ENCODE peak calls at places on chromosomes 7 and 10, in nine cellular contexts. E is GM12865; Z is astrocyte of the spinal cord; M is fibroblast of lung; L is neural crest cell; Q is colonic mucosa; X is CD8-positive, alpha-beta T cell; N is HFF-Myc; J is glutamatergic neuron. I is an unnamed sample.

GRCh38 chr7:90390926-90391325 is 12.3 kb upstream of the CLDN12 start:
- DNase-seq in Q (no peak), Z (no peak), X (no peak), M (no peak), J (no peak), L (no peak), N (no peak), E (no peak), I (no peak)

GRCh38 chr10:30027057-30028005 is 32.1 kb downstream of the JCAD start:
- DNase-seq in X (peak), E (peak), J (no peak), Q (peak), M (no peak), N (no peak), Z (no peak), L (no peak), I (no peak)

GRCh38 chr10:22339761-22340361 is 5.4 kb upstream of the SPAG6 start:
- DNase-seq in E (no peak), J (no peak), L (no peak), X (no peak), M (no peak), N (no peak), Z (no peak), Q (no peak), I (no peak)

GRCh38 chr7:26224359-26224758 is 22.8 kb downstream of the CBX3 start:
- DNase-seq in J (no peak), Q (no peak), X (no peak), M (no peak), Z (no peak), N (no peak), L (no peak), E (no peak), I (no peak)

GRCh38 chr7:3943265-3943664 is 642.2 kb downstream of the SDK1 start:
- DNase-seq in J (no peak), X (no peak), M (no peak), N (no peak), E (no peak), L (no peak), Z (no peak), Q (peak), I (no peak)

GRCh38 chr7:12210179-12211053 is 678 bp upstream of the TMEM106B start:
- DNase-seq in J (no peak), Q (peak), N (no peak), X (no peak), E (peak), Z (no peak), L (no peak), M (peak), I (no peak)

GRCh38 chr10:97849101-97849490 is 547 bp upstream of the GOLGA7B start:
- DNase-seq in Z (no peak), E (no peak), J (no peak), L (no peak), X (no peak), Q (peak), M (no peak), N (no peak), I (no peak)

GRCh38 chr10:78927257-78927995 is 141.3 kb upstream of the ZMIZ1 start:
- DNase-seq in L (no peak), Q (no peak), E (no peak), N (no peak), J (no peak), Z (no peak), X (no peak), M (no peak), I (no peak)

GRCh38 chr10:13743101-13743693 is 156.4 kb downstream of the PRPF18 start:
- DNase-seq in M (peak), X (no peak), N (no peak), J (no peak), L (no peak), Z (peak), Q (no peak), E (peak), I (no peak)

GRCh38 chr10:49115015-49115795 is at the start of gene VSTM4:
- DNase-seq in N (no peak), L (peak), Q (no peak), J (peak), Z (peak), X (no peak), M (peak), E (no peak), I (no peak)

GRCh38 chr7:81690251-81690650 is 79.6 kb downstream of the HGF start:
- DNase-seq in M (peak), E (no peak), L (no peak), Q (no peak), X (no peak), N (no peak), J (no peak), Z (peak), I (no peak)

GRCh38 chr7:22665816-22666375 is 61.1 kb upstream of the IL6 start:
- DNase-seq in E (no peak), Z (no peak), N (no peak), M (no peak), J (no peak), X (no peak), L (no peak), Q (no peak), I (no peak)

GRCh38 chr7:28360739-28361138 is 51.6 kb upstream of the CREB5 start:
- DNase-seq in X (no peak), L (no peak), Z (no peak), Q (no peak), M (no peak), N (no peak), J (no peak), E (peak), I (no peak)

GRCh38 chr7:28364082-28364481 is 48.2 kb upstream of the CREB5 start:
- DNase-seq in L (no peak), X (no peak), Q (no peak), Z (no peak), J (no peak), E (peak), M (no peak), N (no peak), I (no peak)

GRCh38 chr7:28358423-28358868 is 53.9 kb upstream of the CREB5 start:
- DNase-seq in Z (peak), E (peak), Q (no peak), N (peak), L (no peak), X (no peak), J (no peak), M (peak), I (no peak)

GRCh38 chr7:28362812-28363211 is 49.5 kb upstream of the CREB5 start:
- DNase-seq in J (no peak), N (no peak), Z (no peak), M (no peak), Q (no peak), X (no peak), L (no peak), E (peak), I (no peak)
- TF ChIP-seq CTCF in J (peak), N (peak), Z (peak), M (no peak), Q (no peak), X (no peak), L (peak), E (no peak), I (no peak)

GRCh38 chr7:158228986-158229385 is 358.6 kb downstream of the PTPRN2 start:
- DNase-seq in E (no peak), M (no peak), J (no peak), Z (no peak), L (no peak), Q (no peak), N (no peak), X (no peak), I (no peak)
- TF ChIP-seq CTCF in E (no peak), M (no peak), J (no peak), Z (no peak), L (peak), Q (no peak), N (no peak), X (no peak), I (no peak)

GRCh38 chr7:43943702-43944187 is 17.5 kb downstream of the UBE2D4 start:
- DNase-seq in X (no peak), J (no peak), E (no peak), N (no peak), Z (no peak), L (no peak), M (no peak), Q (no peak), I (no peak)

GRCh38 chr7:43937444-43937843 is 11.2 kb downstream of the UBE2D4 start:
- DNase-seq in M (no peak), L (no peak), X (no peak), J (no peak), Q (no peak), N (no peak), E (no peak), Z (no peak), I (no peak)

GRCh38 chr7:43938892-43939482 is 12.8 kb downstream of the UBE2D4 start:
- DNase-seq in N (no peak), J (no peak), E (no peak), M (no peak), X (no peak), Q (no peak), L (no peak), Z (no peak), I (no peak)

GRCh38 chr7:43944286-43944685 is 18.1 kb downstream of the UBE2D4 start:
- DNase-seq in M (no peak), L (no peak), J (no peak), X (no peak), Q (no peak), Z (no peak), E (peak), N (no peak), I (no peak)

DNA sequence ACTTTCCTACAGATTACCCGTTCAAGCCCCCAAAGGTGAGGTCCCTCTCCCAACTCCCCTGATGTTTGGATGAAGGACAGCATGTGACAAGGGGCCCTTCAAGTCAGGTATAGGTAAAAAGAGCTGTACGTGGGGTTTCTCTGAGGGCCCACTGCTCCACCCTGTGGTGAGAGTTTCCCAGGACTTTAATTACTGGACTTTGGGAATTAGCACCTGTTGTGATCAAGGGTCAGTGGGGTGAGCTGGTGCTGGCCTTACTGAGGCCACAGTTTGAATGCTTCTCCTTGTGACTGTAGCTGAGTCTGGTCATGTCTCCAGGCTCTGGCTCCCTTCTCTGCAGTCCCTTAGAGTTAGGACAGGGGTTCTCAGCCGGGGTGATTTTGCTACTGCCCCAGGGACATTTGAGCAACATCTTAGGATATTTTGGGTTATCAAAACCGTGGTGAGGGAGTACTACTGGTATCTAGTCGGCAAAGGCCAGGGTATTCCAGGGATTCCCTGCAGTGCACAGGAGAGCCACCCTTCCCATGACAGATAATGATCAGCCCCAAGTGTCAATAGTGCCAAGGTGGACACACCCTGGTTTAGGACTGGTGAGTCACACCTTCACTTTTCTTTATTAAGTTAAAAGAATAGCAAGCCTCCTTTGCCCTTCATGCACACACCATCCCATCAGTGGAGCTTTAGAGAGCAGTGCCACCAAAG is 16.9 kb downstream of the UBE2D4 start:
- DNase-seq in N (no peak), M (no peak), E (no peak), X (no peak), L (no peak), Z (no peak), Q (peak), J (no peak), I (no peak)
- TF ChIP-seq CTCF in N (no peak), M (no peak), E (no peak), X (no peak), L (no peak), Z (no peak), Q (no peak), J (no peak), I (no peak)

DNA sequence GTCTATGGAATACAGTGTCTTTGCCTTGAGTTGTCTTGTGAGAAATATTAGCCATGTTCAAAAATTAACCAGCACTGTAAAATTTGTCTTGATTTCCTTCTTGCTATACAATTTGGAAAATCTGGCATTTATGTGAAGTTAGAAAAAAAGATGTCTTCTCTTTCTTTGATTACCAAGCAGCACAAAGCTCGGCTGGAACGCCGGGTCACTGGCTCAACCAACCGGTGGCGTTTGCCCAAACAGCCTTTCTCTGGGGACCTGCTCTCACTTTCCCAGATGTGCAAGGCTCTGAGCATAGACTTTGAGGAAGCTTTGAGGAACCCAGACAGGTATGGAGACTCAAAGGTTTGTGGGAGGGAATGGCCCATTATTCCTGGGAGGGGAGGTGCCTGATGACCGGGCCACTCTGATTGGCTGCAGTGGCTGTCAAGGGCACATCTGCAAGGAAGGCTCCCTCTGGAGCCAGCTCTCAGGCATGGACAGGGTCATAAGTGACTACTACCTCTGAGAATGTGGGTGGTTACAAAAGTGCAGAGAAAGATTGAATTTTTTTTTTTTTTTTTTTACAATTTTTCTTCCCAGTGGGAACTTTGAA is 5.6 kb downstream of the BTBD16 start:
- DNase-seq in X (no peak), L (no peak), Z (peak), Q (no peak), M (peak), N (no peak), E (no peak), J (no peak), I (no peak)
- TF ChIP-seq CTCF in X (no peak), L (no peak), Z (no peak), Q (no peak), M (no peak), N (no peak), E (no peak), J (no peak), I (no peak)

DNA sequence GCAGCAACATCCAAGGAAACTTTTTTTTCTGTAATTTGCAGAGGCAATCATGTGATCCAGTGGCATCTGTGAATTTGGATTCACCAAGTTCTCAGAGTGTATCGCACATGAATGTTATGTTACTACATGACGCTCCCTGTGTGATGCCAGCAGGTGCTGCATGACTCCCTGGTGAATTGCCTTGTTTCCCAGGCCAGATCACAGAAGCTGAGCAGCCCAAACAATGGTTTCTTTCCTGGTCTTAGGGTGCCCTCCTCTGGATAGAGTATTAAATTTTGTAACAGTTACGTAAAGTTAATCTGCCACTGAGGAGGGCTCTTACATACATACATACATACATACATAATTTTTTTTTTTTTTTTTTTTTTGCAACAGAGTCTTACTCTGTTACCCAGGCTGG is 3.6 kb downstream of the ZSCAN21 start:
- DNase-seq in N (peak), L (no peak), Z (peak), X (peak), Q (peak), E (peak), J (peak), M (peak), I (peak)
- TF ChIP-seq CTCF in N (peak), L (peak), Z (peak), X (no peak), Q (no peak), E (no peak), J (no peak), M (peak), I (peak)

GRCh38 chr7:8363407-8364015 is 69.9 kb upstream of the NXPH1 start:
- DNase-seq in E (no peak), M (no peak), J (no peak), L (no peak), Z (no peak), N (no peak), Q (no peak), X (no peak), I (no peak)

GRCh38 chr7:8360564-8361153 is 72.8 kb upstream of the NXPH1 start:
- DNase-seq in Q (no peak), L (no peak), J (no peak), M (no peak), X (no peak), N (no peak), E (peak), Z (no peak), I (no peak)

GRCh38 chr7:8362723-8363369 is 70.6 kb upstream of the NXPH1 start:
- DNase-seq in Z (no peak), N (no peak), Q (no peak), E (no peak), L (no peak), X (no peak), M (no peak), J (no peak), I (no peak)

GRCh38 chr7:8365499-8366110 is 67.8 kb upstream of the NXPH1 start:
- DNase-seq in Z (no peak), J (no peak), X (no peak), L (no peak), Q (no peak), E (peak), N (no peak), M (no peak), I (no peak)
- TF ChIP-seq CTCF in Z (peak), J (peak), X (no peak), L (peak), Q (no peak), E (peak), N (no peak), M (no peak), I (peak)

GRCh38 chr10:7529638-7530037 is 118.8 kb upstream of the SFMBT2 start:
- DNase-seq in X (no peak), E (no peak), N (no peak), Q (no peak), M (no peak), L (no peak), Z (no peak), J (peak), I (no peak)

GRCh38 chr10:7526017-7526400 is 115.2 kb upstream of the SFMBT2 start:
- DNase-seq in Z (no peak), N (no peak), Q (no peak), L (no peak), J (no peak), M (no peak), X (no peak), E (no peak), I (no peak)

GRCh38 chr10:7523656-7524055 is 112.8 kb upstream of the SFMBT2 start:
- DNase-seq in J (no peak), E (no peak), Q (no peak), M (no peak), L (no peak), N (no peak), Z (no peak), X (no peak), I (no peak)

GRCh38 chr10:7527468-7527867 is 116.6 kb upstream of the SFMBT2 start:
- DNase-seq in J (no peak), Z (no peak), M (no peak), N (no peak), E (no peak), L (no peak), X (no peak), Q (no peak), I (no peak)

DNA sequence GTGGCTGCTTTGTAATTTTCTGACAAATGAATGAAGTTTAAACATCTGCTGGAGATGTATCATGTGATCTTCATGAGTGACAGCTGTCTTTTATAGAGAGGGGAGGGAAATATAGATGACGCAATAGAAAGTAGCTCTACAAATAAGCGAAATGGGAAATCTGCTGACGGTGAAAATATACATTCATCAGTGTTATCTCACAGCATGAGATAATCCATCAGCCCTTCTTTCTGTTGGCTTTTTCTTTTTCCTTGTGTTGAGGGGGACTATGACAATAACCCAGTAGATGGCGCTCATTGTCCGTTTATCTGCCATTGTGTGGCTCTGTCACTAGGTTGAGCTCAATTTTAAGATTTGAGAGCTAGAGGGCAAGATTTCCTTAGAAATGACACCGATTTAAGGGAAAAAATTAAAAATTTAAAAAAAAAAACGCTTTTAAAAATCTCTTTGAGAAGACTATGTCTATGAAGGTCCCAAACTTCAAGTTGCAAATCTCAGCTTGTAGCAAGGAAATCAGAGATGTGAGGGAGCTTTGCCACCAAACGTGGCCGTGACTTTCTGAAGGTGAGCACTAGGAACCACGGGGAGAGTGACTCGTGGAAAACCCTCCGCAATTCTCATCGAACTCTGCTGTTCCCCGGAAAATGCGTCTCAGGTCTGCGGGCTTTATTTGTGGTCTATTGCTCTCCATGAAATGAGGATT is 114.6 kb upstream of the SFMBT2 start:
- DNase-seq in J (peak), M (peak), X (peak), Q (peak), E (peak), L (peak), N (peak), Z (peak), I (no peak)
- TF ChIP-seq CTCF in J (peak), M (peak), X (peak), Q (peak), E (peak), L (peak), N (peak), Z (peak), I (peak)

GRCh38 chr7:44098092-44099068 is 5.8 kb upstream of the AEBP1 start:
- DNase-seq in N (no peak), Q (no peak), X (no peak), M (no peak), J (no peak), E (no peak), L (no peak), Z (no peak), I (no peak)
- TF ChIP-seq CTCF in N (no peak), Q (no peak), X (no peak), M (no peak), J (no peak), E (no peak), L (no peak), Z (no peak), I (no peak)

DNA sequence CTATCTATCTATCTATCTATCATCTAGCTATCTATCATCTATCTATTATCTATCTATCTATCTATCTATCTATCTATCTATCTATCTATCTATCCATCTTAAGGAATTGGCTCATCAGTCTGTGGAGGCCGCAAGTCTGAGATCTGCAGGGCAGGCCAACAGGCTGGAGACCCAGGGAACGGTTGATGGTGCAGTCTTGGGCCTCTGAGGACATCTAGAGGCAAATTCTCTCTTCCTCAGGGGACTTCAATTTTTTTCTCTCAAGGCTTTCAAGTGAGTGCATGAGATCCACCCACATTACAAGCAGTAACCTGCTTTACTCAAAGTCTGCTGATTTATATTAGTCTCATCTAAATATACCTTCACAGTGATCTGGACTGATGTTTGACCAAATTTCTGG is 197.0 kb downstream of the GLRX3 start:
- DNase-seq in Q (no peak), N (no peak), X (no peak), Z (no peak), E (no peak), L (no peak), M (no peak), J (no peak), I (no peak)
- TF ChIP-seq CTCF in Q (no peak), N (no peak), X (no peak), Z (no peak), E (no peak), L (no peak), M (no peak), J (no peak), I (peak)

I was measured in D721Med.